ENCODE peak calls at places on chromosomes 2 and 18, in four cellular contexts. S, G, W and H are unnamed samples.

GRCh38 chr18:75031717-75032317 is 177.1 kb downstream of the PTGR3 start:
- ATAC-seq in S (no peak), G (no peak), W (no peak), H (no peak)

GRCh38 chr2:215638687-215639086 is 202.8 kb upstream of the FN1 start:
- ATAC-seq in S (no peak), G (no peak), W (no peak), H (no peak)

GRCh38 chr2:127584516-127585033 is 49.1 kb downstream of the MYO7B start:
- ATAC-seq in S (no peak), G (no peak), W (no peak), H (no peak)

GRCh38 chr2:871926-872680 is 78.5 kb upstream of the SNTG2 start:
- ATAC-seq in S (no peak), G (no peak), W (peak; percentile 25), H (no peak)

GRCh38 chr2:60053791-60054190 is 499.7 kb downstream of the BCL11A start:
- ATAC-seq in S (no peak), G (no peak), W (no peak), H (no peak)

GRCh38 chr2:149002891-149003740 is 35.4 kb upstream of the LYPD6B start:
- ATAC-seq in S (no peak), G (no peak), W (peak; percentile 54), H (no peak)

GRCh38 chr2:70570041-70570661 is 16.5 kb upstream of the TGFA start:
- ATAC-seq in S (peak; percentile 95), G (peak; percentile 48), W (no peak), H (no peak)

GRCh38 chr18:812673-813404 is 797 bp upstream of the YES1 start:
- ATAC-seq in S (peak; percentile 56), G (peak; percentile 26), W (peak; percentile 85), H (peak; percentile 84)

GRCh38 chr2:183782436-183782835 is 658.2 kb downstream of the NUP35 start:
- ATAC-seq in S (no peak), G (no peak), W (no peak), H (no peak)

GRCh38 chr2:162424816-162425215 is 80.9 kb downstream of the GCA start:
- ATAC-seq in S (no peak), G (no peak), W (no peak), H (no peak)

GRCh38 chr2:205721057-205721767 is 38.9 kb downstream of the NRP2 start:
- ATAC-seq in S (peak; percentile 76), G (peak; percentile 39), W (no peak), H (no peak)

GRCh38 chr2:205722538-205722878 is 40.2 kb downstream of the NRP2 start:
- ATAC-seq in S (no peak), G (no peak), W (no peak), H (no peak)

GRCh38 chr2:205725059-205725458 is 42.8 kb downstream of the NRP2 start:
- ATAC-seq in S (no peak), G (peak; percentile 46), W (no peak), H (no peak)

GRCh38 chr2:205720451-205720902 is 38.2 kb downstream of the NRP2 start:
- ATAC-seq in S (no peak), G (no peak), W (no peak), H (no peak)

DNA sequence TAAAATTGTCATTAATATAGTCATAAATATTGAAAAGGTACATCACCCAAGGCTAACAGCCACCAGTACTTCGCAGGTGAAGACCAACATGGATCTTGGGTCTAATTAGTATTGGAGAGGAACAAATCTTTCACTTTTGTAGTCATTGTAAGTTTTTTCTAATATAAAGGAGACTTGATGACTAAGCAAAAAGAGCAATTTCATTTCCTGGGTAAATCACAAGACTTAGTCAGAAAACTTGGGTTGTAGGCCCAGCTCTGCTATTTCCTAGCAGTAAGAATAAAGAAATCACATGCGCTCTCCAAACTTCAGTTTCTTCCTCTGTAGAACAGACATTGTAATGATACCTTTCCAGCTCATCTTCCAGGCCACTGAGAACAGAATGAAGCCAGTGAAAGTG is 40.9 kb downstream of the NRP2 start:
- ATAC-seq in S (no peak), G (no peak), W (no peak), H (no peak)
- H3K27ac ChIP-seq in S (no peak overlapping the region), G (no peak overlapping the region), W (peak overlapping the region; percentile 8), H (peak overlapping the region; percentile 68)

GRCh38 chr2:9235388-9236344 is 29.1 kb downstream of the ASAP2 start:
- ATAC-seq in S (no peak), G (peak; percentile 1), W (peak; percentile 6), H (peak; percentile 9)

GRCh38 chr2:9232166-9232479 is 25.5 kb downstream of the ASAP2 start:
- ATAC-seq in S (no peak), G (peak; percentile 15), W (no peak), H (no peak)

GRCh38 chr2:9236867-9237266 is 30.3 kb downstream of the ASAP2 start:
- ATAC-seq in S (no peak), G (no peak), W (no peak), H (no peak)

GRCh38 chr2:9232886-9233285 is 26.3 kb downstream of the ASAP2 start:
- ATAC-seq in S (peak; percentile 74), G (peak; percentile 17), W (no peak), H (no peak)

GRCh38 chr2:9234680-9235387 is 28.2 kb downstream of the ASAP2 start:
- ATAC-seq in S (peak; percentile 72), G (peak; percentile 65), W (peak; percentile 52), H (peak; percentile 50)
- TF ChIP-seq POLR2AphosphoS5 in S (peak; percentile 61), G (no peak), W (no peak), H (no peak)

GRCh38 chr2:84946204-84947009 is 24.6 kb upstream of the KCMF1 start:
- ATAC-seq in S (peak; percentile 94), G (peak; percentile 97), W (peak; percentile 72), H (no peak)
- TF ChIP-seq POLR2A in S (peak; percentile 26), G (no peak), W (no peak), H (no peak)

GRCh38 chr18:31040982-31041345 is 1.6 kb downstream of the DSC3 start:
- ATAC-seq in S (no peak), G (no peak), W (no peak), H (no peak)
- H3K27ac ChIP-seq in S (peak overlapping the region; percentile 78), G (no peak overlapping the region), W (no peak overlapping the region), H (no peak overlapping the region)

GRCh38 chr2:11257983-11258382 is 86.5 kb downstream of the ROCK2 start:
- ATAC-seq in S (no peak), G (no peak), W (no peak), H (no peak)

GRCh38 chr2:11264007-11264406 is 80.4 kb downstream of the ROCK2 start:
- ATAC-seq in S (no peak), G (no peak), W (no peak), H (no peak)

GRCh38 chr2:11264818-11265217 is 79.6 kb downstream of the ROCK2 start:
- ATAC-seq in S (no peak), G (no peak), W (no peak), H (no peak)

GRCh38 chr2:11263177-11263576 is 81.3 kb downstream of the ROCK2 start:
- ATAC-seq in S (no peak), G (no peak), W (no peak), H (no peak)

DNA sequence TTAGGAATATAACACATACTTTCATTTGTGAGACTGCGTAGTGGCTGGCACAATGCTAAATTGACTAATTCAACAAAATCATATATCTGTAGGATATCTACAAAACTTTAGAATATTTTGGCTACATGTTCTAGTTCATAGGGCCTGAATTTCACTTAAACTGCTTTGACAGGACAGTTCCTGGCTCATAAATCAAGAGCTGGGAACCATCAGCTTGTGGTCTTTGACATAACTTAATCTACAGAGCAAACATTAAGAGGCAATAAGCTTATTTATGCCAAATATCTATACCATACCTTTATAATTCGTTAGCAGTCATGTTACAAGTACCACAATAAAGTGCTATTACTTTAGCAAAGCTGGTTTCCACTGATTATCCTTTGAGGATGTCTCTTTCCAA is 83.5 kb downstream of the ROCK2 start:
- ATAC-seq in S (no peak), G (no peak), W (no peak), H (no peak)
- TF ChIP-seq POLR2AphosphoS5 in S (no peak), G (no peak), W (no peak), H (no peak)

GRCh38 chr2:44361330-44362206 is at the start of the genes CAMKMT and PREPL:
- ATAC-seq in S (peak; percentile 86), G (peak; percentile 90), W (peak; percentile 99), H (peak; percentile 99)
- TF ChIP-seq POLR2A in S (peak; percentile 87), G (peak; percentile 97), W (peak; percentile 7), H (peak; percentile 59)

DNA sequence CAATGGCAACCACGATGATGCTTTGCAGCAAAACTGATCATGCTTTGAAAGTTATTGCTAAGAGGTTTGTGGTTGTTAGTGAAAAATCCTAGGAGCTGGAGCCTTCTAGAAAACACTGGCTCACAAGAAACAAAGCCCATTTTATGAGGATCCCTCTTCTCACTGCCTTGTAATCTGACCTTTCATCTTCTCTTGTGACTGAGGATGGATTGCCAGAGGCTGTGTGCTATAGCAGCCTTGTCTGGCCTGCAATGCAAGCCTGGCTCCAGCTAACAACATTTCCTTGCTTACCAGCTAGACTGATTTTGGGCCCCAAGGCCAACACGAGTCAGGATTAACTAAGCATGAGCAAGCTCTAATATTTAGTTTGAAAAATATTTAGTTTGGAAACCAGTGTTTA is 13.1 kb downstream of the PIEZO2 start:
- ATAC-seq in S (no peak), G (no peak), W (no peak), H (no peak)
- H3K27ac ChIP-seq in S (no peak overlapping the region), G (no peak overlapping the region), W (no peak overlapping the region), H (no peak overlapping the region)

GRCh38 chr2:15738225-15738546 is 146.5 kb downstream of the DDX1 start:
- ATAC-seq in S (no peak), G (no peak), W (no peak), H (no peak)
- TF ChIP-seq POLR2AphosphoS5 in S (no peak), G (no peak), W (no peak), H (no peak)

GRCh38 chr2:227576110-227576509 is 22.6 kb upstream of the SCYGR2 start:
- ATAC-seq in S (no peak), G (no peak), W (no peak), H (no peak)
- TF ChIP-seq POLR2A in S (no peak), G (no peak), W (no peak), H (no peak)